ENCODE peak calls at places on chromosomes 13 and 19, in seven cellular contexts. One of them, this sample, is unnamed.

GRCh38 chr13:24622481-24622880 is 57.7 kb upstream of the ATP12A start:
- DNase-seq in brain pericyte: no peak
- DNase-seq in aorta: no peak
- DNase-seq in fibroblast of mammary gland: no peak
- DNase-seq in AG08396: no peak
- DNase-seq in AG09309: no peak
- DNase-seq in memory B cell: no peak
- DNase-seq in this sample: no peak

GRCh38 chr19:6825076-6825774 is 52.7 kb downstream of the VAV1 start:
- DNase-seq in brain pericyte: no peak
- DNase-seq in aorta: no peak
- DNase-seq in fibroblast of mammary gland: no peak
- DNase-seq in AG08396: no peak
- DNase-seq in AG09309: no peak
- DNase-seq in memory B cell: no peak
- DNase-seq in this sample: no peak

GRCh38 chr13:36512771-36513170 is 80.5 kb downstream of the CCNA1 start:
- DNase-seq in brain pericyte: no peak
- DNase-seq in aorta: no peak
- DNase-seq in fibroblast of mammary gland: peak
- DNase-seq in AG08396: no peak
- DNase-seq in AG09309: no peak
- DNase-seq in memory B cell: no peak
- DNase-seq in this sample: no peak

GRCh38 chr19:3036119-3036794 is 7.2 kb upstream of the TLE2 start:
- DNase-seq in brain pericyte: peak
- DNase-seq in aorta: peak
- DNase-seq in fibroblast of mammary gland: peak
- DNase-seq in AG08396: peak
- DNase-seq in AG09309: peak
- DNase-seq in memory B cell: peak
- DNase-seq in this sample: peak

GRCh38 chr13:90015565-90016507 is 1331.7 kb upstream of the MIR17HG start:
- DNase-seq in brain pericyte: no peak
- DNase-seq in aorta: no peak
- DNase-seq in fibroblast of mammary gland: no peak
- DNase-seq in AG08396: no peak
- DNase-seq in AG09309: no peak
- DNase-seq in memory B cell: no peak
- DNase-seq in this sample: no peak

GRCh38 chr13:51550151-51550550 is 34.1 kb upstream of the WDFY2 start:
- DNase-seq in brain pericyte: no peak
- DNase-seq in aorta: no peak
- DNase-seq in fibroblast of mammary gland: no peak
- DNase-seq in AG08396: no peak
- DNase-seq in AG09309: no peak
- DNase-seq in memory B cell: no peak
- DNase-seq in this sample: no peak

GRCh38 chr13:76795701-76796695 is 90.2 kb downstream of the KCTD12 start:
- DNase-seq in brain pericyte: no peak
- DNase-seq in aorta: no peak
- DNase-seq in fibroblast of mammary gland: no peak
- DNase-seq in AG08396: no peak
- DNase-seq in AG09309: no peak
- DNase-seq in memory B cell: no peak
- DNase-seq in this sample: no peak

GRCh38 chr13:33761744-33762143 is 56.2 kb upstream of the RFC3 start:
- DNase-seq in brain pericyte: no peak
- DNase-seq in aorta: no peak
- DNase-seq in fibroblast of mammary gland: peak
- DNase-seq in AG08396: peak
- DNase-seq in AG09309: no peak
- DNase-seq in memory B cell: no peak
- DNase-seq in this sample: no peak